ENCODE peak calls at places on chromosomes 2 and 18, in seven cellular contexts. R is neuronal stem cell, P is mesendoderm, H is H1, X is mesenchymal stem cell, K is H9, E is trophoblast cell. A is an unnamed sample. For H3K4me1, the result is how much of the 10 kb centered on the place peaks cover.

GRCh38 chr2:200380833-200381542 is 74.5 kb downstream of the SPATS2L start:
- DNase-seq in X (peak), H (no peak), P (no peak), R (no peak), K (no peak), E (peak), A (peak)

GRCh38 chr2:199457147-199458016 is at the start of gene SATB2:
- DNase-seq in X (peak), P (peak), K (peak), E (peak), H (peak), R (peak), A (peak)

GRCh38 chr2:209845666-209846065 is 74.0 kb downstream of the UNC80 start:
- DNase-seq in H (no peak), E (peak), P (no peak), K (no peak), R (no peak), X (no peak), A (no peak)

GRCh38 chr18:74473976-74474375 is 16.9 kb upstream of the DIPK1C start:
- DNase-seq in E (no peak), H (no peak), K (no peak), P (no peak), X (no peak), R (no peak), A (no peak)

GRCh38 chr18:5040476-5040875 is 156.6 kb downstream of the AKAIN1 start:
- DNase-seq in H (no peak), P (no peak), X (no peak), R (no peak), K (no peak), E (no peak), A (no peak)

GRCh38 chr2:181955010-181955409 is 30.6 kb upstream of the PPP1R1C start:
- DNase-seq in H (no peak), R (no peak), E (peak), P (no peak), X (peak), K (no peak), A (peak)

GRCh38 chr2:180056367-180057118 is 49.4 kb upstream of the CWC22 start:
- DNase-seq in K (peak), E (no peak), H (no peak), R (peak), P (peak), X (no peak), A (no peak)

GRCh38 chr2:134377730-134378129 is 123.9 kb downstream of the MGAT5 start:
- DNase-seq in H (no peak), P (no peak), R (no peak), E (peak), X (no peak), K (no peak), A (no peak)

GRCh38 chr18:42412896-42413295 is 457.9 kb downstream of the PIK3C3 start:
- DNase-seq in R (no peak), H (no peak), K (no peak), P (peak), X (peak), E (peak), A (no peak)

GRCh38 chr2:20625920-20626697 is 24.8 kb downstream of the HS1BP3 start:
- DNase-seq in R (no peak), H (no peak), E (peak), P (no peak), X (no peak), K (no peak), A (no peak)

GRCh38 chr18:79361766-79362522 is 33.8 kb upstream of the NFATC1 start:
- DNase-seq in K (peak), H (no peak), R (no peak), X (peak), E (no peak), P (no peak), A (peak)

GRCh38 chr2:45874324-45874723 is 222.8 kb downstream of the PRKCE start:
- DNase-seq in E (no peak), P (no peak), X (no peak), K (no peak), H (no peak), R (no peak), A (no peak)

GRCh38 chr18:14942275-14942674 is 194.3 kb downstream of the ANKRD30B start:
- DNase-seq in R (no peak), K (no peak), E (no peak), H (no peak), P (no peak), X (no peak), A (no peak)

GRCh38 chr18:31977270-31977872 is 34.4 kb upstream of the TRAPPC8 start:
- DNase-seq in E (peak), R (peak), P (peak), K (peak), H (peak), X (peak), A (peak)

GRCh38 chr2:46816151-46816845 is 99.3 kb downstream of the MCFD2 start:
- DNase-seq in H (peak), R (no peak), X (no peak), K (no peak), P (no peak), E (no peak), A (no peak)

GRCh38 chr2:47172156-47172921 is 17.2 kb upstream of the STPG4 start:
- DNase-seq in H (no peak), E (no peak), X (peak), K (no peak), P (no peak), R (no peak), A (no peak)

GRCh38 chr2:240958366-240959213 is 39.8 kb upstream of the SNED1 start:
- DNase-seq in P (no peak), E (no peak), K (peak), R (no peak), X (no peak), H (peak), A (no peak)

GRCh38 chr2:240959214-240959940 is 39.0 kb upstream of the SNED1 start:
- DNase-seq in R (no peak), P (no peak), X (no peak), K (peak), H (peak), E (no peak), A (no peak)

GRCh38 chr2:240956161-240956934 is 42.1 kb upstream of the SNED1 start:
- DNase-seq in R (no peak), K (peak), X (no peak), P (no peak), E (no peak), H (peak), A (no peak)

GRCh38 chr2:240956935-240957655 is 41.3 kb upstream of the SNED1 start:
- DNase-seq in K (peak), X (no peak), R (no peak), H (peak), P (no peak), E (no peak), A (no peak)

DNA sequence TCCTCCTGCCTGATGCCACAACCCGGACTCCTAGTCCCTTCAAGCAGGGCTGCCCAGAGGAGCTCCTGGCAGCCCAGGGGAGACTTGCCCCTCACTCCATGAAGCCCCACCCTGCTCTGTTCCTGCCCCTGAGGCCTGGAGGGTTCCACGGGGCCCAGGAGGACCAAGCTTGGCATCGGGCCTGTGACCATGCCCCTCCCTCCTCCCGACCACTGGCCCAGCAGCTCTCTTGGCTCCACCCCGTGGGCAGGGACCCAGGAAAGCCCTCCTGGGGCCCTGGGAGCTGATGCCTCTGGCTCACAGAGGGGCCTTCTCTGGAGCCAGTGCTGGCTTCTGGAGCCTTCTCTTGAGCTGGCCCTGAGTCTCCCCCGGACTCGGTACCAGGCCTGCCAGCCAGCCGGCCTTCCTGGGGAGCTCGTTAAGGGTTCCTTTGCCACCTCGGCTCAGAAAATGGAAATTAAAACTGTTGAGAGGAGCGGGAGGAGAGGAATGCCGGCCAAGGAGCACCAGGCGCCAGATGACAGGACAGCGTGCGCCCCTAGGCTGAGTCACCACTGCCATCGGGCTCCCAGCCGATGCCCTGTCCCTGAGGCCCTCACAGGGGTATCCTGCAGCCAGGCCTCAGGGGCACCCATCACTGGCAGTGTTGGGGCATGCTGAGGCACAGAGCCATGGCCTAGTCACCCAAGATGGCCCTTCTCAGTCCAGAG is 40.6 kb upstream of the SNED1 start:
- DNase-seq in X (peak), H (no peak), R (no peak), E (no peak), K (peak), P (no peak), A (no peak)
- H4K8ac ChIP-seq in X (peak), H (no peak), R (no peak), E (no peak), K (no peak), P (no peak), A (no peak)

GRCh38 chr2:85250045-85250444 is 77.7 kb downstream of the TGOLN2 start:
- DNase-seq in X (peak), P (no peak), E (no peak), K (no peak), H (no peak), R (no peak), A (peak)
- H3K4me1 ChIP-seq in X (under half), P (under half), E (under half), K (half or more), H (half or more), R (half or more), A (under half)

GRCh38 chr2:11071939-11072338 is 83.3 kb upstream of the SLC66A3 start:
- DNase-seq in X (no peak), P (no peak), E (no peak), K (no peak), R (no peak), H (no peak), A (no peak)
- H4K8ac ChIP-seq in X (no peak), P (no peak), E (no peak), K (no peak), R (no peak), H (no peak), A (no peak)

DNA sequence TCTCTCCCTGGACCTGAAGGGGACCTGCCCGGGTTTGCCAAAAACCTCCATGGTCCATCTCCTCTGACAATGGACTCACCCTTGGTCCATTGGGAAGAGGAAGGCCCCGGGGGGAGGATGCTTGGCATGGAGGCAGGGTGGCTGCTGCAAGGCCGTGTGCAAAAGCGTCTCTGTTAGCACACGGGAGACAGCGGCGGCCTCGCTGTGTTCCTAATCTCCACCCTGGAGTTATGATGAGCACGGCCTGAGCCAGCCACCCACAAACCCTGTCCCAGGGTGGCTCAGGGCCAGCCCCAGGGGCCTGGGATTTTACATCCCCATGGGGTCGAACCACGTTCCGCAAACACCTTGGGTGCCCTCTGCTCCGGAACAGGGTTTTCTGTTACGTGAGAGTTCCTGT is 35.8 kb downstream of the AQP12A start:
- DNase-seq in X (no peak), E (no peak), R (no peak), K (no peak), P (no peak), H (no peak), A (no peak)
- H3K4me1 ChIP-seq in X (under half), E (under half), R (under half), K (under half), P (under half), H (under half), A (under half)

DNA sequence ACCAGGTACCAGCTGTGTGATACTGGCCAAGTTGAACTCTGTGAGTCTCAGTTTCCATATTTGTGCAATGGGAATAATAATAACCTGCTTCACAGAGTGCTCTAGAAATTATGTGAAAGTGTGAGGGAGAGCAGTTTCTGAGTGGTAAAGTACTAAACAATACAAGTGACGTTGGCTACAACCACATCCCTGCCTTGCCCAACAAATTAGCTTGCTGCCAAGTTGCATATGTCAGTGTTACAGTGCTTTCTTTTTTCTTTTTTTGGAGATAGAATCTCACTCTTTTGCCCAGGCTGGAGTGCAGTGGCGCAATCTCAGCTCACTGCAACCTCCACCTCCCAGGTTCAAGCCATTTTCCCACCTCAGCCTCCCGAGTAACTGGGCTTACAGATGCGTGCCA is 533.6 kb upstream of the MEX3C start:
- DNase-seq in K (no peak), E (no peak), P (no peak), X (no peak), R (no peak), H (no peak), A (no peak)
- H4K8ac ChIP-seq in K (no peak), E (no peak), P (no peak), X (no peak), R (no peak), H (no peak), A (no peak)

GRCh38 chr2:108635630-108636354 is 83.5 kb upstream of the RANBP2 start:
- DNase-seq in X (no peak), R (no peak), H (no peak), E (no peak), K (no peak), P (no peak), A (no peak)

GRCh38 chr2:108633379-108633778 is 85.9 kb upstream of the RANBP2 start:
- DNase-seq in E (no peak), X (no peak), K (no peak), P (no peak), R (no peak), H (no peak), A (no peak)

GRCh38 chr2:108632748-108633147 is 86.5 kb upstream of the RANBP2 start:
- DNase-seq in P (no peak), X (no peak), H (no peak), R (no peak), K (no peak), E (no peak), A (no peak)

GRCh38 chr2:108632332-108632712 is 87.0 kb upstream of the RANBP2 start:
- DNase-seq in R (no peak), H (no peak), E (no peak), P (no peak), X (no peak), K (no peak), A (no peak)

GRCh38 chr2:108634591-108635160 is 84.6 kb upstream of the RANBP2 start:
- DNase-seq in K (no peak), P (peak), R (no peak), H (no peak), E (peak), X (peak), A (no peak)
- H3K4me1 ChIP-seq in K (under half), P (under half), R (under half), H (under half), E (under half), X (under half), A (under half)

GRCh38 chr2:232571026-232571474 is 20.6 kb downstream of the EIF4E2 start:
- DNase-seq in H (no peak), R (no peak), K (no peak), E (no peak), P (no peak), X (no peak), A (peak)
- H4K8ac ChIP-seq in H (no peak), R (no peak), K (no peak), E (no peak), P (no peak), X (no peak), A (no peak)

GRCh38 chr2:196195302-196195701 is 23.9 kb upstream of the STK17B start:
- DNase-seq in R (no peak), P (no peak), K (no peak), E (no peak), X (no peak), H (no peak), A (no peak)
- H3K4me1 ChIP-seq in R (under half), P (under half), K (under half), E (under half), X (under half), H (under half), A (under half)

GRCh38 chr2:40321224-40321623 is 130.7 kb downstream of the SLC8A1 start:
- DNase-seq in P (no peak), K (no peak), E (no peak), R (no peak), X (no peak), H (no peak), A (no peak)

GRCh38 chr2:40317047-40317446 is 134.8 kb downstream of the SLC8A1 start:
- DNase-seq in R (no peak), H (no peak), K (no peak), X (no peak), P (no peak), E (no peak), A (peak)

GRCh38 chr2:40316631-40317030 is 135.3 kb downstream of the SLC8A1 start:
- DNase-seq in P (no peak), E (no peak), X (no peak), R (no peak), K (no peak), H (no peak), A (no peak)

GRCh38 chr2:40317756-40318155 is 134.1 kb downstream of the SLC8A1 start:
- DNase-seq in K (no peak), R (no peak), X (no peak), H (no peak), E (no peak), P (no peak), A (no peak)

DNA sequence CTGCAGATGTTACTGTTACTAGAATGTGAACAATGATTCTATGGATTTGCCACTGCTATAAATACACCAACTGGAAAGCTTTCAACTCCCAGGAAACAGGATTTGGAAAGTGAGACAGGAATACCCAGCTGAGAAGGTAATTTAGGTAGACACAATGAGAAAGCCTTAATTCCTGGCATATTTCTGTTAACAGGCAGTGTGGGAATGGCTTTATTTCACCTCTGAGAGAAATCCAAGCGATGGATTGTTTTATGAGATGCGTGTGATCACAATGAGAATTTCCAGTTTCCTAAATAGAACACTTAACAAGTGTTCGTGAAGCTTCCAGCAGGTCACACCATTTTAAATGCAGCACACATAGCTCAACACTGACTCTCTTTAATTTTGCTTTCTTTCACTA is 133.0 kb downstream of the SLC8A1 start:
- DNase-seq in H (no peak), E (no peak), X (no peak), P (peak), K (no peak), R (no peak), A (no peak)
- H4K8ac ChIP-seq in H (no peak), E (no peak), X (no peak), P (no peak), K (no peak), R (no peak), A (no peak)

DNA sequence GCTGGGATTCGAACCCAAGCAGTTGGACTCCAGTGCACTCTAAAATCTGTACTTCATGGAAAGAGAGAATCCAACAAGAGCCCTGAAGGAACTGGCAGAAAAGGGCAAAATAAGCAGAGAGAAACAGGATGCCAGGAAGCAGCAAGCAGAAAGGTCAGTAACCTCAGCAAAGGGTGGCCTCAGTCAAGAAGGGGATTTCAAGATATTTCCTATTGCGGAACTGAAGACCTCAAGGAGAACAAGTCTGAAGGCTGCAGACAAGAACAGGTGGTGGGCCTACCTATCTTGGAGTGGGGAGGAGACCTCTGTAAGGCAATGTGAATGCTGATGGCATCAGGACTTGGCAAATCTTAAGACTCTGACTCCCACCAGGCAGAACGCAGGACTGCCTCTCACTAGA is 20.1 kb upstream of the MREG start:
- DNase-seq in E (no peak), R (no peak), K (no peak), P (no peak), H (no peak), X (no peak), A (no peak)
- H3K4me1 ChIP-seq in E (under half), R (under half), K (under half), P (under half), H (under half), X (under half), A (under half)

A was measured in IMR-90.